ENCODE peak calls at places on chromosomes 12 and 14, in ten cellular contexts. B, O, K, G, A, T, M, R, F and L are unnamed samples.

GRCh38 chr12:105064564-105065222 is 19.6 kb downstream of the ALDH1L2 start:
- DNase-seq in G (no peak), M (no peak), O (no peak), K (no peak), F (no peak), B (no peak), A (no peak), R (no peak), T (no peak), L (no peak)

GRCh38 chr12:117030187-117030896 is 68.9 kb downstream of the TESC start:
- DNase-seq in B (no peak), K (no peak), T (no peak), F (no peak), M (no peak), G (no peak), A (no peak), O (no peak), R (no peak), L (no peak)

GRCh38 chr12:30296486-30296885 is 399.2 kb downstream of the IPO8 start:
- DNase-seq in B (no peak), M (no peak), F (no peak), O (no peak), R (no peak), G (no peak), A (no peak), T (no peak), K (no peak), L (no peak)

GRCh38 chr12:28171356-28172060 is 18.7 kb upstream of the CCDC91 start:
- DNase-seq in R (no peak), G (peak; percentile 35), M (no peak), O (peak; percentile 52), F (no peak), K (no peak), T (no peak), B (no peak), A (no peak), L (no peak)

GRCh38 chr12:132115500-132115899 is 28.6 kb downstream of the DDX51 start:
- DNase-seq in O (no peak), B (no peak), R (no peak), K (no peak), G (no peak), T (peak; percentile 9), M (no peak), F (no peak), A (no peak), L (no peak)

GRCh38 chr12:23455283-23455682 is 494.2 kb downstream of the SOX5 start:
- DNase-seq in A (no peak), T (no peak), G (no peak), B (no peak), O (no peak), F (no peak), K (no peak), M (no peak), R (no peak), L (no peak)

GRCh38 chr14:55578511-55578910 is 1.5 kb upstream of the KTN1 start:
- DNase-seq in K (no peak), F (no peak), R (no peak), G (no peak), A (no peak), O (peak; percentile 45), B (no peak), T (no peak), M (no peak), L (no peak)

GRCh38 chr14:76510255-76510654 is 134.3 kb downstream of the ESRRB start:
- DNase-seq in O (no peak), T (no peak), K (no peak), B (no peak), R (no peak), G (no peak), M (no peak), F (no peak), A (no peak), L (no peak)

GRCh38 chr14:98578204-98578603 is 693.8 kb downstream of the BCL11B start:
- DNase-seq in R (no peak), F (peak; percentile 39), G (peak; percentile 50), A (no peak), K (peak; percentile 13), M (no peak), T (no peak), B (no peak), O (peak; percentile 18), L (no peak)

GRCh38 chr12:18578191-18578590 is 159.6 kb downstream of the PLCZ1 start:
- DNase-seq in R (no peak), F (no peak), M (no peak), B (no peak), T (no peak), O (peak; percentile 83), G (peak; percentile 42), A (no peak), K (no peak), L (no peak)

GRCh38 chr12:15532364-15532977 is 210.2 kb downstream of the PTPRO start:
- DNase-seq in R (peak; percentile 74), T (no peak), B (peak; percentile 40), G (peak; percentile 67), A (no peak), O (peak; percentile 84), F (peak; percentile 58), M (peak; percentile 83), K (peak; percentile 73), L (no peak)

GRCh38 chr12:15535287-15535895 is 213.1 kb downstream of the PTPRO start:
- DNase-seq in M (no peak), O (peak; percentile 48), F (no peak), T (no peak), R (no peak), K (no peak), A (no peak), G (no peak), B (no peak), L (no peak)

GRCh38 chr12:15534322-15534721 is 212.0 kb downstream of the PTPRO start:
- DNase-seq in R (peak; percentile 36), T (no peak), A (no peak), K (no peak), B (no peak), G (peak; percentile 21), M (no peak), O (peak; percentile 44), F (no peak), L (no peak)

GRCh38 chr12:15536446-15536845 is 214.1 kb downstream of the PTPRO start:
- DNase-seq in T (no peak), F (no peak), B (no peak), R (no peak), O (no peak), G (no peak), A (no peak), K (no peak), M (no peak), L (no peak)

DNA sequence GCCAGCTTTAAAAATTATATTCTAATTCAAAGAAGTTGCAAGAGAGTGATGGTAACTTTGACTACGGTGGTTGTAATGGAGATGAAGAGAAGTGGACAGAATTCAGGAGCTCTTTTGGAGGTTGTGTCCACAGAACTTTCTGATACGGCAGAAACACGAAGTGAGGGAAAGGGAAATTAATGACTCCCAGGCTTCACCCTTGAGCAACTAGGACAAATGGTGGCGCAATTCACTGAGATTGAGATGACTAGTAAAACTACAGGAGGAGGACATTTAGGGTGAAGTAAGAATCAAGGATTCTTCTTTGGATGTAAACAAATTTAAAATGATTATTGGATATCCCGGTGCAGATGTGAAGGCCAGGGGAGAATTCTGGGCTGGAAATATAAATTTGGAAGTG is 212.6 kb downstream of the PTPRO start:
- DNase-seq in T (no peak), K (no peak), A (no peak), B (no peak), M (no peak), R (no peak), F (no peak), O (peak; percentile 83), G (no peak), L (no peak)
- H3K4me3 ChIP-seq in T (no peak overlapping the region), K (no peak overlapping the region), A (no peak overlapping the region), B (no peak overlapping the region), M (no peak overlapping the region), R (peak overlapping the region; percentile 21), F (no peak overlapping the region), O (peak overlapping the region; percentile 48), G (no peak overlapping the region), L (no peak overlapping the region)

DNA sequence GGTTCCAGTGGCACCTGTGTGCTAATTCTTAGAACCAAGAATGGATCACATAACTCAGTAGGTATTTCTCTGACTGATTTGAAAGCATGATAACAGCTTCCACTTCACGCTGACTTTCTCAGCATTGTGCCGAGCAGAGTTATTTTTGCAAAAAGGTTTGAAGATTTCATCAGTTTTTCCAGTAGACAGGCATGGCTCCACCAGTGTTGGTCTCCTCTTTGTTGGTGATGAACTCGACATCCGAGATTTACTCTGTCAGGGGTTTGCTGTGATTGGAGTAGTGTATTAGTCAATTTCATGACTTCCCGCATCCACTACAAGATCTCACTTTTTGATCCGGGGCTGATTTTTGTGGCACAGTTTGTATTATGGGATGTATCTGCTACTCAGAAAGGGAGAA is 85.3 kb downstream of the PRKCH start:
- DNase-seq in K (no peak), O (no peak), T (no peak), B (no peak), A (no peak), R (peak; percentile 31), G (no peak), F (no peak), M (no peak), L (no peak)
- H3K4me1 ChIP-seq in K (no peaks in the 10 kb centered on the region), O (no peaks in the 10 kb centered on the region), T (no peaks in the 10 kb centered on the region), B (no peaks in the 10 kb centered on the region), A (no peaks in the 10 kb centered on the region), R (peaks cover 83% of the 10 kb centered on the region), G (no peaks in the 10 kb centered on the region), F (no peaks in the 10 kb centered on the region), M (no peaks in the 10 kb centered on the region), L (peaks cover 54% of the 10 kb centered on the region)

DNA sequence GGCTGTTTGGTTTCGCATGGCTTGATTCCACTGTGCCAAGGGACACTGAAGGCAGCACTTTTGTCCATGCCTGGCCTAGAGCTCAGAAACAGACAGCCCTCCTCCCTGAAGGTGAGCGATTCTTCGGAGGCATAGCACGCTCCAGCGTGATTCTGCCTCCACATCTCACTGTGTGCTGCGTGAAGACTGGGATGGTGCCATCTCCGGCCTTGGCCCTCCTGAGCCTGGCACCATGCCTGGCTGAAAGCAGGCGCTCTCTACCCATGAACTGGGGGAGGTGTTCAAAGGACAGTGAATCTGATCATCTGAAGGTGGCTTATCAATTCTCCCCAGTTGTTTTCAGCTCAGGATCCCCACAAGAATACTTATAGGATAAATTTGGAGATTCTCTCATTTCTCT is 187.4 kb downstream of the TTC7B start:
- DNase-seq in M (no peak), B (no peak), T (no peak), R (no peak), A (peak; percentile 79), G (no peak), K (no peak), O (no peak), F (no peak), L (no peak)
- H3K4me3 ChIP-seq in M (no peak overlapping the region), B (no peak overlapping the region), T (no peak overlapping the region), R (no peak overlapping the region), A (no peak overlapping the region), G (no peak overlapping the region), K (no peak overlapping the region), O (no peak overlapping the region), F (no peak overlapping the region), L (no peak overlapping the region)

GRCh38 chr14:104581521-104581920 is 2.0 kb downstream of the C14orf180 start:
- DNase-seq in R (no peak), K (no peak), B (no peak), G (no peak), O (no peak), T (no peak), F (no peak), M (no peak), A (no peak), L (no peak)
- H3K4me1 ChIP-seq in R (no peaks in the 10 kb centered on the region), K (peaks cover 4% of the 10 kb centered on the region), B (no peaks in the 10 kb centered on the region), G (no peaks in the 10 kb centered on the region), O (no peaks in the 10 kb centered on the region), T (no peaks in the 10 kb centered on the region), F (no peaks in the 10 kb centered on the region), M (peaks cover 24% of the 10 kb centered on the region), A (peaks cover 14% of the 10 kb centered on the region), L (no peaks in the 10 kb centered on the region)

GRCh38 chr12:112908548-112908947 is 1.8 kb downstream of the OAS1 start:
- DNase-seq in O (peak; percentile 10), R (no peak), T (no peak), K (no peak), M (no peak), G (no peak), F (no peak), B (no peak), A (no peak), L (no peak)
- H3K4me3 ChIP-seq in O (no peak overlapping the region), R (peak overlapping the region; percentile 68), T (peak overlapping the region; percentile 58), K (no peak overlapping the region), M (no peak overlapping the region), G (no peak overlapping the region), F (no peak overlapping the region), B (no peak overlapping the region), A (peak overlapping the region; percentile 58), L (peak overlapping the region; percentile 57)